ENCODE peak calls at places on chromosomes 2 and 18, in five cellular contexts. G, J, C, P and L are unnamed samples.

GRCh38 chr2:37376421-37377186 is 32.2 kb downstream of the QPCT start:
- DNase-seq in G (no peak), J (peak), C (no peak), P (peak), L (peak)

GRCh38 chr2:55493220-55493619 is 26.3 kb upstream of the CFAP36 start:
- DNase-seq in G (no peak), J (no peak), C (no peak), P (no peak), L (no peak)

GRCh38 chr2:241801611-241802420 is 7.2 kb upstream of the NEU4 start:
- DNase-seq in G (peak), J (no peak), C (no peak), P (no peak), L (no peak)

GRCh38 chr2:120894936-120895335 is 159.3 kb downstream of the GLI2 start:
- DNase-seq in G (no peak), J (no peak), C (no peak), P (no peak), L (no peak)

GRCh38 chr2:84942964-84943421 is 28.0 kb upstream of the KCMF1 start:
- DNase-seq in G (no peak), J (peak), C (no peak), P (no peak), L (no peak)

GRCh38 chr18:74414951-74415515 is 42.1 kb downstream of the DIPK1C start:
- DNase-seq in G (no peak), J (peak), C (no peak), P (no peak), L (no peak)

GRCh38 chr2:241615041-241615440 is 21.9 kb downstream of the THAP4 start:
- DNase-seq in G (no peak), J (no peak), C (no peak), P (no peak), L (no peak)

GRCh38 chr2:223641062-223641461 is 38.9 kb upstream of the SCG2 start:
- DNase-seq in G (no peak), J (no peak), C (no peak), P (no peak), L (no peak)

GRCh38 chr2:98391581-98392270 is 45.5 kb downstream of the CNGA3 start:
- DNase-seq in G (no peak), J (no peak), C (no peak), P (no peak), L (no peak)

GRCh38 chr18:13374468-13375301 is 156.1 kb downstream of the LDLRAD4 start:
- DNase-seq in G (no peak), J (peak), C (peak), P (no peak), L (no peak)

GRCh38 chr2:178860551-178860950 is 53.3 kb upstream of the TTN start:
- DNase-seq in G (no peak), J (peak), C (no peak), P (no peak), L (no peak)

GRCh38 chr2:180307096-180307495 is 300.0 kb upstream of the CWC22 start:
- DNase-seq in G (no peak), J (no peak), C (no peak), P (no peak), L (no peak)

GRCh38 chr18:70907673-70908072 is 618.8 kb downstream of the SOCS6 start:
- DNase-seq in G (no peak), J (peak), C (no peak), P (no peak), L (no peak)

GRCh38 chr2:214203199-214203598 is 207.7 kb upstream of the VWC2L start:
- DNase-seq in G (no peak), J (no peak), C (no peak), P (no peak), L (no peak)

GRCh38 chr2:173997269-173997668 is 32.1 kb upstream of the SP3 start:
- DNase-seq in G (peak), J (peak), C (no peak), P (no peak), L (no peak)

GRCh38 chr18:48328473-48329205 is 80.5 kb downstream of the ZBTB7C start:
- DNase-seq in G (no peak), J (peak), C (no peak), P (no peak), L (no peak)

GRCh38 chr2:59567115-59567514 is 986.3 kb downstream of the BCL11A start:
- DNase-seq in G (no peak), J (no peak), C (peak), P (no peak), L (no peak)

GRCh38 chr2:20629581-20630291 is 21.2 kb downstream of the HS1BP3 start:
- DNase-seq in G (peak), J (no peak), C (no peak), P (no peak), L (no peak)

GRCh38 chr18:51907687-51908597 is 432.1 kb upstream of the DCC start:
- DNase-seq in G (no peak), J (no peak), C (no peak), P (no peak), L (no peak)

GRCh38 chr2:134367216-134367615 is 113.3 kb downstream of the MGAT5 start:
- DNase-seq in G (no peak), J (no peak), C (no peak), P (no peak), L (no peak)

GRCh38 chr2:237424544-237424943 is 10.6 kb upstream of the COL6A3 start:
- DNase-seq in G (no peak), J (no peak), C (no peak), P (no peak), L (no peak)

GRCh38 chr18:48227206-48227605 is 182.0 kb downstream of the ZBTB7C start:
- DNase-seq in G (no peak), J (no peak), C (no peak), P (peak), L (peak)

GRCh38 chr2:84641016-84641415 is 124.7 kb downstream of the DNAH6 start:
- DNase-seq in G (no peak), J (no peak), C (no peak), P (no peak), L (no peak)

GRCh38 chr2:241987726-241988125 is 118.2 kb downstream of the RTP5 start:
- DNase-seq in G (peak), J (no peak), C (no peak), P (no peak), L (no peak)